ENCODE peak calls at places on chromosomes 11 and 22, in six cellular contexts. M is choroid plexus epithelial cell; K is AG09319; G is stimulated activated CD4-positive, alpha-beta T cell treated with anti-CD3 and anti-CD28 coated beads, Interleukin-1b, Interleukin-23, amount 100 ng/mL, for 48 hours; E is ecto neural progenitor cell; L is NCI-H774. F is an unnamed sample.

GRCh38 chr11:34976496-34976895 is 60.1 kb downstream of the PDHX start:
- DNase-seq in G (no peak), L (no peak), M (no peak), K (no peak), E (no peak), F (no peak)

GRCh38 chr11:117099681-117100080 is 1.5 kb upstream of the SIK3 start:
- DNase-seq in K (no peak), E (no peak), G (no peak), L (no peak), M (no peak), F (no peak)

GRCh38 chr22:16953206-16954059 is 54.6 kb downstream of the GAB4 start:
- DNase-seq in E (no peak), M (no peak), G (no peak), K (no peak), L (no peak), F (no peak)

GRCh38 chr22:36811094-36811797 is 5.6 kb downstream of the PVALB start:
- DNase-seq in M (no peak), L (no peak), G (no peak), K (no peak), E (no peak), F (no peak)

GRCh38 chr11:112852141-112852853 is 108.9 kb upstream of the NCAM1 start:
- DNase-seq in G (no peak), E (no peak), M (no peak), K (no peak), L (no peak), F (no peak)

GRCh38 chr11:61334434-61335354 is 1.7 kb downstream of the TKFC start:
- DNase-seq in L (no peak), E (peak; percentile 37), K (no peak), M (peak; percentile 63), G (peak; percentile 8), F (peak; percentile 31)

GRCh38 chr22:23237201-23237798 is 57.0 kb downstream of the BCR start:
- DNase-seq in K (no peak), G (no peak), L (peak; percentile 53), E (peak; percentile 70), M (peak; percentile 61), F (no peak)

GRCh38 chr11:71946144-71946571 is 17.3 kb downstream of the RNF121 start:
- DNase-seq in E (no peak), K (no peak), G (peak; percentile 14), M (peak; percentile 61), L (no peak), F (no peak)

GRCh38 chr11:15473954-15474837 is 359.5 kb downstream of the INSC start:
- DNase-seq in L (no peak), M (no peak), G (no peak), E (no peak), K (no peak), F (no peak)

GRCh38 chr11:5937868-5938602 is 4.0 kb upstream of the OR56A3 start:
- DNase-seq in G (no peak), M (no peak), L (peak; percentile 75), K (no peak), E (no peak), F (no peak)

GRCh38 chr11:100709233-100709999 is 22.3 kb downstream of the ARHGAP42 start:
- DNase-seq in M (peak; percentile 59), G (no peak), E (no peak), L (no peak), K (no peak), F (no peak)

GRCh38 chr11:285021-285893 is 3.7 kb upstream of the PGGHG start:
- DNase-seq in K (no peak), M (no peak), L (no peak), E (no peak), G (peak; percentile 0), F (peak; percentile 15)

GRCh38 chr11:112128483-112129121 is 35.3 kb downstream of the IL18 start:
- DNase-seq in L (peak; percentile 12), G (no peak), M (peak; percentile 76), E (no peak), K (peak; percentile 2), F (no peak)

GRCh38 chr11:45930031-45930794 is 7.8 kb downstream of the LARGE2 start:
- DNase-seq in E (peak; percentile 39), L (peak; percentile 94), M (no peak), K (no peak), G (no peak), F (no peak)

GRCh38 chr11:67286621-67287333 is 2.3 kb upstream of the ANKRD13D start:
- DNase-seq in K (no peak), G (no peak), E (no peak), M (peak; percentile 62), L (no peak), F (peak; percentile 43)

GRCh38 chr11:18013790-18014507 is 1.1 kb upstream of the SERGEF start:
- DNase-seq in L (no peak), E (no peak), G (no peak), M (peak; percentile 12), K (no peak), F (peak; percentile 30)

GRCh38 chr11:12643029-12643428 is 31.2 kb upstream of the TEAD1 start:
- DNase-seq in G (no peak), L (no peak), E (no peak), M (peak; percentile 22), K (no peak), F (no peak)

GRCh38 chr11:111086058-111086457 is 159.5 kb upstream of the POU2AF2 start:
- DNase-seq in M (peak; percentile 11), L (peak; percentile 85), K (no peak), E (peak; percentile 52), G (no peak), F (no peak)

GRCh38 chr22:43078522-43078921 is 10.7 kb downstream of the TTLL1 start:
- DNase-seq in K (no peak), G (no peak), M (no peak), E (no peak), L (no peak), F (no peak)